ENCODE peak calls at places on chromosome 4, in six cellular contexts. S is pancreas; B is upper lobe of left lung; O is thyroid gland; D is naive thymus-derived CD4-positive, alpha-beta T cell; G is upper lobe of right lung. I is an unnamed sample.

GRCh38 chr4:102429553-102429952 is 71.6 kb upstream of the NFKB1 start:
- DNase-seq in S (no peak), B (no peak), O (no peak), D (no peak), G (no peak), I (peak; percentile 68)

GRCh38 chr4:95980877-95981360 is 141.0 kb downstream of the PDHA2 start:
- DNase-seq in S (no peak), B (peak; percentile 27), O (no peak), D (no peak), G (no peak), I (no peak)

GRCh38 chr4:56469489-56470210 is 2.2 kb downstream of the SRP72 start:
- DNase-seq in S (no peak), B (no peak), O (no peak), D (no peak), G (no peak), I (no peak)

GRCh38 chr4:4426511-4427477 is 39.9 kb downstream of the NSG1 start:
- DNase-seq in S (no peak), B (no peak), O (no peak), D (no peak), G (no peak), I (no peak)

GRCh38 chr4:53695540-53696463 is 104.5 kb upstream of the LNX1 start:
- DNase-seq in S (no peak), B (no peak), O (no peak), D (no peak), G (no peak), I (no peak)

GRCh38 chr4:25842229-25842840 is 20.5 kb downstream of the SEL1L3 start:
- DNase-seq in S (no peak), B (no peak), O (no peak), D (peak; percentile 51), G (no peak), I (no peak)

GRCh38 chr4:82948647-82949204 is 48.2 kb downstream of the THAP9 start:
- DNase-seq in S (no peak), B (no peak), O (no peak), D (no peak), G (no peak), I (no peak)

GRCh38 chr4:2962099-2962455 is 1.1 kb downstream of the NOP14 start:
- DNase-seq in S (no peak), B (no peak), O (no peak), D (no peak), G (no peak), I (no peak)

GRCh38 chr4:184329235-184330007 is 111.7 kb upstream of the ENPP6 start:
- DNase-seq in S (no peak), B (no peak), O (peak; percentile 42), D (no peak), G (no peak), I (no peak)

GRCh38 chr4:157242871-157243270 is 22.3 kb downstream of the GRIA2 start:
- DNase-seq in S (no peak), B (no peak), O (no peak), D (no peak), G (no peak), I (no peak)
- H3K9me3 ChIP-seq in S (no peaks in the 10 kb centered on the region), B (no peaks in the 10 kb centered on the region), O (no peaks in the 10 kb centered on the region), D (no peaks in the 10 kb centered on the region), G (no peaks in the 10 kb centered on the region), I (no peaks in the 10 kb centered on the region)

GRCh38 chr4:100555791-100556190 is 38.0 kb upstream of the EMCN start:
- DNase-seq in S (no peak), B (no peak), O (no peak), D (no peak), G (no peak), I (no peak)

DNA sequence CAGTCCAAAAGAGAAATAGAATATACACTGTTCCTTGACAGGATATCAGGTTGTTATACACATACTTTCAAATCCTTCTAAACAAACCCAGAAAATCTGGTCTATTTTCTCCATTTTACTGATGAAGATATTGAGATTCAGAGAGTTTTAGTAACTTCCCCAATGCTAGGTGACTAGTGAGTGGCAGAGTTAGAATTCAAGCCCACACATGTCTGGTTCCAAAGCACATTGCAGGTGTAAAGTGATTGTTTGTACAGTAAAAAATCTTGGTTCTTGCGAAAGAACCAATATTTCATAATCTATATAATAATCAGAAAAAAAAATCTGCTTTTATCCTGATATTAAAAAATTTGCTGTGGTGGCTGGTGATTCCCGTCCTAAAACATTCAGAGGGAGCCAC is 39.5 kb upstream of the EMCN start:
- DNase-seq in S (no peak), B (no peak), O (no peak), D (no peak), G (no peak), I (no peak)
- H3K9me3 ChIP-seq in S (no peaks in the 10 kb centered on the region), B (no peaks in the 10 kb centered on the region), O (no peaks in the 10 kb centered on the region), D (no peaks in the 10 kb centered on the region), G (no peaks in the 10 kb centered on the region), I (no peaks in the 10 kb centered on the region)

GRCh38 chr4:48296330-48296729 is 26.7 kb upstream of the TEC start:
- DNase-seq in S (no peak), B (no peak), O (no peak), D (no peak), G (no peak), I (no peak)

GRCh38 chr4:48300004-48300403 is 30.4 kb upstream of the TEC start:
- DNase-seq in S (no peak), B (no peak), O (no peak), D (no peak), G (no peak), I (no peak)

GRCh38 chr4:48299560-48299959 is 29.9 kb upstream of the TEC start:
- DNase-seq in S (no peak), B (no peak), O (no peak), D (no peak), G (no peak), I (no peak)

GRCh38 chr4:48295116-48295515 is 25.5 kb upstream of the TEC start:
- DNase-seq in S (no peak), B (no peak), O (no peak), D (no peak), G (no peak), I (no peak)

DNA sequence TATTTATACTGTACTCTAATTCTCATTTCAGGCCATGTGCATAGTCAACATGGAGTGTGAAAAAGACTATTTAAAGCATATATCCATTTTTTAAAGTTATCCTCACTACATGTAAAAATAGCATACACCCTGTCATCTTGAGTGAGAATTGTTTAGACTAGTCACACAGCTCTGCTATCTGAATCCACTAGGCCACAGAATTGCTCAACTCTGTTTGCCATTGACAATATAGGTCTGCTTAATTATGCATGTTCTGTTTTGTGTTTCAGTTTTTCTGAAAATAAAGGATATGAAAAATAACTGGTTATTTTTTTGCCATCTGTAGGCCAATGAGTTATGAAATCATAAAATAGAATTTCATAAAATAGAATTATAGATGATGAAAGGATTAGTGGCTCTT is 27.8 kb upstream of the TEC start:
- DNase-seq in S (no peak), B (no peak), O (no peak), D (no peak), G (no peak), I (no peak)
- H3K9me3 ChIP-seq in S (no peaks in the 10 kb centered on the region), B (no peaks in the 10 kb centered on the region), O (no peaks in the 10 kb centered on the region), D (no peaks in the 10 kb centered on the region), G (no peaks in the 10 kb centered on the region), I (no peaks in the 10 kb centered on the region)

DNA sequence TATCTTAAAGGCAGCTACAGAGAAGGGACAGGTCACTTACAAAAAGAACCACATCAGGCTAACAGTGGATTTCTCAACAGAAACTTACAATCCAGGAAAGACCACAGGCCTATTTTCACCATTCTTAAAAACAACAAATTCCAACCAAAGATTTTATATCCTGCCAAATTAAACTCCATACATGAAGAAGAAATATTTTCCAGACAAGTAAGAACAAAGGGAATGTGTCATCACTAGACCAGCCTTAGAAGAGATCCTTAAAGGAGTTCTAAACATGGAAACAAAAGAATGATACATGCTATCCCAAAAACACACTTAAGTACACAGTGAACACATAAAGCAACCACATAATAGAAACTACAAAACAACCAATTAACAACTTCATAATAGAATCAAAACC is 105.6 kb downstream of the ANXA10 start:
- DNase-seq in S (no peak), B (no peak), O (no peak), D (no peak), G (no peak), I (no peak)
- H3K9me3 ChIP-seq in S (no peaks in the 10 kb centered on the region), B (peaks cover 4% of the 10 kb centered on the region), O (no peaks in the 10 kb centered on the region), D (no peaks in the 10 kb centered on the region), G (peaks cover 2% of the 10 kb centered on the region), I (no peaks in the 10 kb centered on the region)

GRCh38 chr4:252065-252601 is 53.1 kb downstream of the ZNF732 start:
- DNase-seq in S (no peak), B (no peak), O (no peak), D (no peak), G (no peak), I (no peak)
- H3K9me3 ChIP-seq in S (peaks cover 3% of the 10 kb centered on the region), B (peaks cover 85% of the 10 kb centered on the region), O (peaks cover 8% of the 10 kb centered on the region), D (peaks cover 49% of the 10 kb centered on the region), G (peaks cover 56% of the 10 kb centered on the region), I (peaks cover 55% of the 10 kb centered on the region)

GRCh38 chr4:8938137-8938536 is 66.5 kb upstream of the HMX1 start:
- DNase-seq in S (no peak), B (peak; percentile 57), O (no peak), D (no peak), G (no peak), I (no peak)
- H3K9me3 ChIP-seq in S (no peaks in the 10 kb centered on the region), B (peaks cover 3% of the 10 kb centered on the region), O (no peaks in the 10 kb centered on the region), D (no peaks in the 10 kb centered on the region), G (no peaks in the 10 kb centered on the region), I (peaks cover 4% of the 10 kb centered on the region)

GRCh38 chr4:1251773-1252066 is 2.8 kb upstream of the CTBP1 start:
- DNase-seq in S (no peak), B (no peak), O (no peak), D (no peak), G (no peak), I (no peak)
- H3K9me3 ChIP-seq in S (no peaks in the 10 kb centered on the region), B (no peaks in the 10 kb centered on the region), O (no peaks in the 10 kb centered on the region), D (no peaks in the 10 kb centered on the region), G (no peaks in the 10 kb centered on the region), I (peaks cover 38% of the 10 kb centered on the region)

I was measured in RWPE2.